ENCODE peak calls at places on chromosomes 12 and 14, in seven cellular contexts. C is iris pigment epithelial cell; L is AG08396; S is hepatic stellate cell; G is T-helper 2 cell; H is stimulated activated CD8-positive, alpha-beta memory T cell treated with anti-CD3 and anti-CD28 coated beads, Interleukin-12 subunit alpha, Interleukin-12 subunit beta, amount 100 ng/mL, for 4 hours; M is NCI-H1105. P is an unnamed sample.
A peak's percentile ranks its signal among the peaks of the same experiment; 100 is the strongest.

GRCh38 chr14:100076630-100077029 is 11.4 kb downstream of the EVL start:
- DNase-seq in H (no peak), M (no peak), C (peak; percentile 83), L (peak; percentile 29), S (peak; percentile 19), G (no peak), P (no peak)

GRCh38 chr12:52235822-52236291 is 2.8 kb downstream of the KRT7 start:
- DNase-seq in H (no peak), S (no peak), L (no peak), M (no peak), G (no peak), C (no peak), P (no peak)

GRCh38 chr14:22375321-22375930 is 213.6 kb downstream of the DAD1 start:
- DNase-seq in C (peak; percentile 67), L (no peak), S (no peak), M (peak; percentile 37), H (no peak), G (no peak), P (no peak)

GRCh38 chr12:110853856-110854255 is 7.1 kb downstream of the CCDC63 start:
- DNase-seq in L (no peak), H (no peak), C (no peak), M (no peak), S (no peak), G (no peak), P (no peak)

GRCh38 chr12:75783093-75783877 is 248.3 kb downstream of the PHLDA1 start:
- DNase-seq in C (no peak), S (no peak), M (no peak), G (no peak), L (peak; percentile 10), H (no peak), P (no peak)

GRCh38 chr12:58592817-58593216 is 327.5 kb downstream of the LRIG3 start:
- DNase-seq in L (no peak), C (no peak), M (no peak), S (no peak), H (no peak), G (no peak), P (no peak)

GRCh38 chr12:51362307-51362706 is 15.8 kb upstream of the CELA1 start:
- DNase-seq in H (no peak), L (no peak), S (no peak), C (no peak), M (no peak), G (no peak), P (peak; percentile 38)

GRCh38 chr12:77343291-77343690 is 277.9 kb upstream of the E2F7 start:
- DNase-seq in L (peak; percentile 44), M (no peak), G (no peak), H (no peak), C (peak; percentile 26), S (peak; percentile 37), P (no peak)

GRCh38 chr12:10722905-10723866 is at the start of gene YBX3:
- DNase-seq in L (peak; percentile 86), H (peak; percentile 43), C (peak; percentile 80), G (peak; percentile 54), S (peak; percentile 86), M (peak; percentile 58), P (peak; percentile 59)

GRCh38 chr14:35992816-35993511 is 166.8 kb downstream of the BRMS1L start:
- DNase-seq in L (no peak), G (no peak), S (no peak), M (peak; percentile 1), C (no peak), H (no peak), P (no peak)